ENCODE peak calls at places on chromosomes 12 and 14, in eight cellular contexts. O is left cardiac atrium; J is HFF-Myc; A is naive thymus-derived CD8-positive, alpha-beta T cell; K is HS-27A; V is stimulated activated CD4-positive, alpha-beta T cell treated with anti-CD3 and anti-CD28 coated beads, Interleukin-4, amount 100 ng/mL, for 4 hours; I is omental fat pad; Q is B cell. M is an unnamed sample.

GRCh38 chr12:120381752-120382419 is 12.9 kb upstream of the MSI1 start:
- DNase-seq in I (no peak), Q (no peak), K (no peak), O (no peak), J (no peak), A (no peak), V (no peak), M (no peak)

GRCh38 chr12:26197832-26198231 is 2.5 kb downstream of the SSPN start:
- DNase-seq in O (no peak), A (no peak), Q (no peak), V (no peak), I (no peak), K (no peak), J (no peak), M (no peak)

GRCh38 chr12:117352883-117353282 is 8.5 kb downstream of the NOS1 start:
- DNase-seq in I (no peak), J (no peak), A (no peak), Q (no peak), O (no peak), K (no peak), V (no peak), M (no peak)

GRCh38 chr14:56482306-56482705 is 97.3 kb upstream of the TMEM260 start:
- DNase-seq in A (no peak), O (no peak), V (no peak), J (no peak), K (no peak), Q (no peak), I (no peak), M (no peak)

GRCh38 chr12:113030875-113031525 is 25.5 kb upstream of the DTX1 start:
- DNase-seq in I (no peak), V (no peak), K (no peak), A (no peak), Q (no peak), J (peak), O (peak), M (no peak)

GRCh38 chr14:100278702-100279101 is 27.5 kb downstream of the SLC25A29 start:
- DNase-seq in J (peak), Q (peak), O (no peak), V (no peak), A (no peak), I (no peak), K (peak), M (no peak)

GRCh38 chr12:2284321-2284813 is 231.6 kb downstream of the CACNA1C start:
- DNase-seq in K (peak), O (no peak), Q (no peak), J (no peak), I (no peak), V (no peak), A (no peak), M (no peak)

GRCh38 chr14:43692706-43693105 is 814.4 kb downstream of the FSCB start:
- DNase-seq in Q (no peak), O (no peak), J (no peak), V (no peak), K (no peak), I (no peak), A (no peak), M (no peak)

GRCh38 chr14:52003324-52003723 is 14.0 kb downstream of the RTRAF start:
- DNase-seq in Q (no peak), V (no peak), A (no peak), J (no peak), O (no peak), K (no peak), I (no peak), M (no peak)

GRCh38 chr14:87449016-87449415 is 544.0 kb downstream of the GALC start:
- DNase-seq in Q (no peak), V (no peak), K (no peak), J (no peak), I (no peak), O (no peak), A (no peak), M (no peak)

GRCh38 chr14:68395585-68395984 is 397.3 kb downstream of the ZFP36L1 start:
- DNase-seq in K (no peak), J (no peak), O (peak), V (no peak), Q (no peak), I (no peak), A (no peak), M (no peak)

GRCh38 chr12:90331262-90331661 is 622.6 kb upstream of the ATP2B1 start:
- DNase-seq in O (peak), J (no peak), A (no peak), I (no peak), Q (no peak), V (no peak), K (no peak), M (no peak)

GRCh38 chr14:99508896-99509629 is 27.9 kb downstream of the CCNK start:
- DNase-seq in V (no peak), A (no peak), J (no peak), O (no peak), I (no peak), K (no peak), Q (peak), M (no peak)

GRCh38 chr14:36518586-36519430 is 1.2 kb downstream of the NKX2-1 start:
- DNase-seq in K (no peak), J (no peak), V (no peak), I (no peak), Q (no peak), A (no peak), O (no peak), M (no peak)

GRCh38 chr12:120265483-120266179 is at the start of gene PXN:
- DNase-seq in A (peak), I (peak), V (peak), K (no peak), Q (peak), J (no peak), O (peak), M (peak)

GRCh38 chr12:114420553-114420952 is 14.6 kb upstream of the TBX5 start:
- DNase-seq in O (no peak), I (no peak), K (no peak), Q (no peak), J (no peak), A (no peak), V (no peak), M (no peak)

GRCh38 chr12:3299929-3300832 is 190.8 kb upstream of the PRMT8 start:
- DNase-seq in Q (peak), V (peak), A (peak), K (peak), I (peak), O (peak), J (peak), M (peak)

GRCh38 chr12:31682136-31682962 is 22.9 kb downstream of the ETFBKMT start:
- DNase-seq in K (peak), O (peak), Q (peak), A (peak), V (peak), I (no peak), J (peak), M (peak)

GRCh38 chr12:30145351-30146017 is 361.7 kb upstream of the TMTC1 start:
- DNase-seq in I (no peak), O (no peak), V (no peak), J (no peak), Q (no peak), K (no peak), A (no peak), M (no peak)

GRCh38 chr14:52267501-52268190 is at the start of gene PTGDR:
- DNase-seq in J (no peak), A (no peak), O (peak), Q (no peak), V (peak), K (no peak), I (no peak), M (peak)

GRCh38 chr12:45336331-45336730 is 120.4 kb downstream of the ANO6 start:
- DNase-seq in Q (no peak), V (no peak), I (no peak), A (no peak), J (peak), O (no peak), K (peak), M (no peak)

GRCh38 chr12:2924019-2924418 is 33.3 kb downstream of the TULP3 start:
- DNase-seq in A (no peak), K (no peak), J (no peak), I (no peak), V (no peak), Q (no peak), O (no peak), M (no peak)

GRCh38 chr14:41960316-41960715 is 353.6 kb downstream of the LRFN5 start:
- DNase-seq in K (no peak), I (no peak), J (no peak), O (no peak), A (no peak), Q (no peak), V (no peak), M (no peak)

GRCh38 chr12:64269161-64269560 is 47.1 kb upstream of the KICS2 start:
- DNase-seq in V (no peak), Q (no peak), K (no peak), O (no peak), A (no peak), I (no peak), J (no peak), M (no peak)

GRCh38 chr12:7129647-7130536 is at the start of gene CLSTN3:
- DNase-seq in I (peak), Q (peak), O (peak), V (peak), J (no peak), A (peak), K (no peak), M (peak)

GRCh38 chr14:93936245-93936644 is 9.1 kb downstream of the FAM181A start:
- DNase-seq in O (no peak), V (no peak), A (no peak), K (no peak), I (no peak), J (no peak), Q (no peak), M (no peak)

GRCh38 chr12:2555487-2556082 is 239.2 kb upstream of the FKBP4 start:
- DNase-seq in Q (no peak), A (no peak), V (no peak), J (no peak), I (no peak), K (no peak), O (no peak), M (no peak)

GRCh38 chr12:114961491-114961890 is 277.5 kb upstream of the TBX3 start:
- DNase-seq in Q (no peak), K (no peak), V (no peak), O (no peak), A (no peak), I (no peak), J (no peak), M (no peak)

GRCh38 chr14:96088911-96089310 is 49.7 kb downstream of the C14orf132 start:
- DNase-seq in I (no peak), A (no peak), O (no peak), J (no peak), V (no peak), K (no peak), Q (no peak), M (no peak)

GRCh38 chr14:87632796-87633195 is 360.2 kb downstream of the GALC start:
- DNase-seq in J (no peak), Q (no peak), O (no peak), V (no peak), A (no peak), I (no peak), K (no peak), M (no peak)

GRCh38 chr12:47032644-47033043 is 46.8 kb upstream of the PCED1B start:
- DNase-seq in I (no peak), Q (no peak), V (no peak), O (no peak), K (no peak), A (no peak), J (no peak), M (no peak)

GRCh38 chr14:61444215-61444768 is 122.9 kb downstream of the PRKCH start:
- DNase-seq in A (peak), J (no peak), K (no peak), Q (peak), V (peak), O (no peak), I (no peak), M (peak)

GRCh38 chr12:49533331-49533730 is 5.5 kb upstream of the KCNH3 start:
- DNase-seq in J (no peak), O (no peak), A (no peak), K (no peak), I (no peak), Q (no peak), V (no peak), M (no peak)

GRCh38 chr14:38256358-38256840 is 506 bp upstream of the CLEC14A start:
- DNase-seq in K (no peak), V (no peak), A (no peak), I (no peak), Q (no peak), J (no peak), O (peak), M (no peak)

GRCh38 chr14:68249534-68250517 is 430.2 kb downstream of the RAD51B start:
- DNase-seq in A (no peak), K (no peak), O (no peak), J (no peak), V (no peak), I (no peak), Q (no peak), M (no peak)

GRCh38 chr12:131901431-131902331 is 7.3 kb downstream of the ULK1 start:
- DNase-seq in O (peak), A (no peak), Q (no peak), J (no peak), V (no peak), I (no peak), K (no peak), M (no peak)

GRCh38 chr14:68784298-68784910 is 8.5 kb downstream of the ZFP36L1 start:
- DNase-seq in J (no peak), A (no peak), K (no peak), Q (no peak), O (no peak), I (no peak), V (no peak), M (no peak)

GRCh38 chr12:11496157-11496851 is 100.9 kb upstream of the PRB2 start:
- DNase-seq in J (no peak), A (no peak), Q (no peak), I (no peak), K (no peak), O (no peak), V (no peak), M (no peak)